ENCODE peak calls at places on chromosomes 13 and 19, in six cellular contexts. N, D, I, R, F and H are unnamed samples.

GRCh38 chr13:98974053-98974452 is 3.8 kb downstream of the DOCK9 start:
- DNase-seq in N (no peak), D (no peak), I (no peak), R (no peak), F (no peak), H (no peak)

GRCh38 chr19:55636723-55637122 is 4.1 kb upstream of the ZNF580 start:
- DNase-seq in N (no peak), D (no peak), I (no peak), R (peak), F (no peak), H (no peak)

GRCh38 chr19:57240311-57241090 is at the start of gene ZNF805:
- DNase-seq in N (peak), D (peak), I (peak), R (peak), F (peak), H (peak)

GRCh38 chr19:29519931-29520330 is 5.9 kb upstream of the VSTM2B start:
- DNase-seq in N (no peak), D (no peak), I (no peak), R (no peak), F (no peak), H (no peak)

GRCh38 chr13:110001622-110002275 is 215.4 kb upstream of the IRS2 start:
- DNase-seq in N (no peak), D (no peak), I (no peak), R (no peak), F (no peak), H (no peak)

GRCh38 chr13:99421758-99422555 is 79.3 kb upstream of the TM9SF2 start:
- DNase-seq in N (no peak), D (no peak), I (no peak), R (no peak), F (no peak), H (no peak)

GRCh38 chr13:71605744-71606143 is 261.3 kb downstream of the DACH1 start:
- DNase-seq in N (no peak), D (no peak), I (no peak), R (no peak), F (no peak), H (no peak)

GRCh38 chr19:42540071-42540553 is 11.8 kb upstream of the CEACAM1 start:
- DNase-seq in N (no peak), D (no peak), I (no peak), R (no peak), F (no peak), H (no peak)

GRCh38 chr13:36158606-36159005 is 27.4 kb upstream of the DCLK1 start:
- DNase-seq in N (no peak), D (no peak), I (no peak), R (no peak), F (no peak), H (no peak)

GRCh38 chr13:112324121-112324520 is 52.0 kb upstream of the SPACA7 start:
- DNase-seq in N (no peak), D (no peak), I (no peak), R (no peak), F (no peak), H (no peak)

GRCh38 chr13:48066310-48066989 is 28.5 kb downstream of the MED4 start:
- DNase-seq in N (no peak), D (no peak), I (no peak), R (no peak), F (no peak), H (no peak)

GRCh38 chr13:46386426-46386995 is 541 bp downstream of the RUBCNL start:
- DNase-seq in N (no peak), D (no peak), I (no peak), R (no peak), F (no peak), H (no peak)

GRCh38 chr19:2325261-2326046 is 2.9 kb downstream of the LSM7 start:
- DNase-seq in N (no peak), D (no peak), I (no peak), R (no peak), F (no peak), H (no peak)

GRCh38 chr13:19185865-19186645 is 4.4 kb upstream of the TUBA3C start:
- DNase-seq in N (no peak), D (no peak), I (no peak), R (no peak), F (no peak), H (no peak)

GRCh38 chr19:18357442-18358264 is 17.3 kb downstream of the PGPEP1 start:
- DNase-seq in N (no peak), D (no peak), I (no peak), R (no peak), F (no peak), H (no peak)

GRCh38 chr19:39841041-39841440 is 5.1 kb downstream of the FBL start:
- DNase-seq in N (no peak), D (no peak), I (no peak), R (no peak), F (no peak), H (no peak)

GRCh38 chr13:109835321-109835720 is 48.9 kb upstream of the IRS2 start:
- DNase-seq in N (no peak), D (no peak), I (no peak), R (no peak), F (no peak), H (no peak)

GRCh38 chr13:40053401-40053800 is 397.9 kb downstream of the COG6 start:
- DNase-seq in N (no peak), D (no peak), I (no peak), R (no peak), F (no peak), H (no peak)

GRCh38 chr19:3119782-3120380 is 16.0 kb upstream of the GNA15 start:
- DNase-seq in N (no peak), D (no peak), I (no peak), R (no peak), F (no peak), H (no peak)

GRCh38 chr19:1171755-1172352 is 2.2 kb downstream of the SBNO2 start:
- DNase-seq in N (no peak), D (no peak), I (no peak), R (no peak), F (no peak), H (no peak)

GRCh38 chr19:5937550-5937949 is 23.5 kb downstream of the CAPS start:
- DNase-seq in N (no peak), D (no peak), I (no peak), R (no peak), F (no peak), H (no peak)

GRCh38 chr19:55014714-55015113 is 23.4 kb downstream of the GP6 start:
- DNase-seq in N (no peak), D (no peak), I (no peak), R (no peak), F (no peak), H (no peak)

GRCh38 chr13:72820156-72820897 is 38.4 kb downstream of the PIBF1 start:
- DNase-seq in N (no peak), D (no peak), I (no peak), R (no peak), F (no peak), H (no peak)